ENCODE peak calls at places on chromosomes 6 and 20, in seven cellular contexts. U is effector memory CD8-positive, alpha-beta T cell; M is bronchial epithelial cell; F is midbrain; L is glomerular endothelial cell; I is activated CD4-positive, CD25-positive, alpha-beta regulatory T cell treated with anti-CD3 and anti-CD28 coated beads, Interleukin-2, amount 50 U/mL, for 72 hours; Q is pancreas. X is an unnamed sample.

GRCh38 chr6:142478117-142478516 is 176.3 kb downstream of the ADGRG6 start:
- DNase-seq in U (no peak), M (peak), F (no peak), L (no peak), I (no peak), Q (no peak), X (no peak)

GRCh38 chr6:25404693-25405169 is 125.6 kb downstream of the CARMIL1 start:
- DNase-seq in U (peak), M (peak), F (no peak), L (no peak), I (peak), Q (no peak), X (no peak)

GRCh38 chr20:47561175-47561574 is 59.5 kb downstream of the NCOA3 start:
- DNase-seq in U (no peak), M (no peak), F (no peak), L (no peak), I (no peak), Q (no peak), X (no peak)

GRCh38 chr6:38771111-38771694 is 56.1 kb downstream of the DNAH8 start:
- DNase-seq in U (no peak), M (peak), F (no peak), L (peak), I (no peak), Q (no peak), X (no peak)

GRCh38 chr6:111503660-111504059 is 20.6 kb upstream of the REV3L start:
- DNase-seq in U (no peak), M (no peak), F (no peak), L (no peak), I (no peak), Q (no peak), X (no peak)

GRCh38 chr20:17619351-17620093 is 49.6 kb downstream of the DSTN start:
- DNase-seq in U (no peak), M (no peak), F (no peak), L (no peak), I (peak), Q (peak), X (no peak)

GRCh38 chr20:51022803-51023616 is at the start of gene KCNG1:
- DNase-seq in U (no peak), M (peak), F (no peak), L (no peak), I (peak), Q (peak), X (peak)

GRCh38 chr6:71913431-71913830 is 27.1 kb downstream of the RIMS1 start:
- DNase-seq in U (no peak), M (no peak), F (no peak), L (no peak), I (no peak), Q (no peak), X (no peak)

GRCh38 chr20:46348231-46348803 is 40.0 kb upstream of the CDH22 start:
- DNase-seq in U (no peak), M (no peak), F (peak), L (no peak), I (no peak), Q (no peak), X (no peak)

GRCh38 chr20:57079016-57080005 is 187.1 kb downstream of the BMP7 start:
- DNase-seq in U (no peak), M (no peak), F (no peak), L (no peak), I (no peak), Q (no peak), X (no peak)